ENCODE peak calls at places on chromosomes 7 and 10, in five cellular contexts. U is SJSA1, O is spleen, T is ovary, B is lower lobe of right lung. F is an unnamed sample.

GRCh38 chr7:149670288-149670687 is 103.1 kb downstream of the ZNF467 start:
- DNase-seq in B (no peak), U (no peak), O (no peak), T (no peak), F (no peak)

GRCh38 chr10:69742928-69743602 is 58.6 kb upstream of the COL13A1 start:
- DNase-seq in O (no peak), T (no peak), B (no peak), U (peak; percentile 44), F (no peak)

GRCh38 chr10:59234814-59235429 is 58.5 kb downstream of the PHYHIPL start:
- DNase-seq in U (peak; percentile 15), T (no peak), O (no peak), B (no peak), F (no peak)

GRCh38 chr7:77383333-77383740 is 32.8 kb downstream of the GSAP start:
- DNase-seq in B (no peak), T (no peak), O (no peak), U (peak; percentile 6), F (no peak)

GRCh38 chr10:132498562-132499366 is 38.8 kb upstream of the INPP5A start:
- DNase-seq in U (no peak), B (peak; percentile 33), T (no peak), O (peak; percentile 28), F (no peak)

GRCh38 chr10:22321156-22321711 is 335 bp downstream of the BMI1 start:
- DNase-seq in U (peak; percentile 81), T (peak; percentile 80), B (peak; percentile 80), O (peak; percentile 92), F (peak; percentile 56)

GRCh38 chr10:964321-964987 is 23.8 kb upstream of the GTPBP4 start:
- DNase-seq in U (no peak), O (no peak), T (no peak), B (no peak), F (no peak)

GRCh38 chr10:55263327-55263726 is 462.3 kb upstream of the PCDH15 start:
- DNase-seq in O (no peak), T (no peak), B (no peak), U (no peak), F (no peak)

GRCh38 chr7:158587425-158588084 is at the start of gene PTPRN2:
- DNase-seq in B (peak; percentile 66), T (peak; percentile 82), U (no peak), O (peak; percentile 77), F (peak; percentile 57)

GRCh38 chr10:48926764-48927163 is 12.9 kb downstream of the LRRC18 start:
- DNase-seq in B (no peak), U (no peak), O (no peak), T (no peak), F (no peak)

GRCh38 chr10:7383442-7383841 is 27.4 kb downstream of the SFMBT2 start:
- DNase-seq in U (no peak), T (no peak), B (no peak), O (no peak), F (no peak)

GRCh38 chr7:68544851-68545250 is 1053.4 kb upstream of the AUTS2 start:
- DNase-seq in U (no peak), O (no peak), T (no peak), B (no peak), F (no peak)

GRCh38 chr7:144437370-144438191 is 34.1 kb upstream of the NOBOX start:
- DNase-seq in O (no peak), T (peak; percentile 37), U (peak; percentile 18), B (no peak), F (no peak)

GRCh38 chr7:135160098-135160857 is 10.2 kb downstream of the CYREN start:
- DNase-seq in B (no peak), T (no peak), U (peak; percentile 44), O (no peak), F (no peak)

GRCh38 chr10:102731222-102731800 is 12.4 kb upstream of the WBP1L start:
- DNase-seq in T (no peak), O (no peak), B (no peak), U (no peak), F (no peak)

GRCh38 chr7:130874071-130874915 is 140.3 kb upstream of the KLF14 start:
- DNase-seq in O (no peak), U (no peak), B (no peak), T (no peak), F (no peak)

GRCh38 chr7:50475340-50475739 is 25.2 kb upstream of the FIGNL1 start:
- DNase-seq in O (no peak), T (no peak), B (no peak), U (no peak), F (no peak)

GRCh38 chr7:112505495-112505894 is 24.7 kb downstream of the LSMEM1 start:
- DNase-seq in B (no peak), O (no peak), U (no peak), T (no peak), F (no peak)

GRCh38 chr10:113646337-113647201 is 17.3 kb downstream of the NRAP start:
- DNase-seq in T (no peak), U (no peak), O (no peak), B (no peak), F (no peak)

GRCh38 chr10:132707776-132708171 is 78.2 kb downstream of the NKX6-2 start:
- DNase-seq in B (peak; percentile 43), O (peak; percentile 67), U (no peak), T (no peak), F (no peak)

GRCh38 chr7:28163955-28164354 is 16.6 kb downstream of the JAZF1 start:
- DNase-seq in B (no peak), T (no peak), O (no peak), U (no peak), F (no peak)

GRCh38 chr10:58107506-58107905 is 160.2 kb downstream of the IPMK start:
- DNase-seq in U (peak; percentile 39), T (no peak), O (no peak), B (no peak), F (no peak)

GRCh38 chr10:120833222-120833928 is 17.8 kb upstream of the WDR11 start:
- DNase-seq in B (no peak), O (no peak), T (no peak), U (no peak), F (no peak)

GRCh38 chr7:159013825-159014289 is 130.8 kb downstream of the VIPR2 start:
- DNase-seq in B (no peak), U (no peak), T (no peak), O (no peak), F (peak; percentile 65)

GRCh38 chr10:115706482-115707076 is 566.4 kb downstream of the GFRA1 start:
- DNase-seq in T (no peak), B (no peak), O (no peak), U (peak; percentile 34), F (no peak)

GRCh38 chr7:42624471-42624870 is 287.4 kb downstream of the C7orf25 start:
- DNase-seq in O (no peak), U (no peak), B (no peak), T (no peak), F (no peak)

GRCh38 chr7:6164491-6164890 is 107.9 kb downstream of the CYTH3 start:
- DNase-seq in B (no peak), U (no peak), T (no peak), O (no peak), F (no peak)

GRCh38 chr7:30032310-30033125 is 4.3 kb downstream of the PLEKHA8 start:
- DNase-seq in U (no peak), T (peak; percentile 26), B (no peak), O (no peak), F (no peak)

GRCh38 chr7:10706875-10707493 is 266.7 kb upstream of the PHF14 start:
- DNase-seq in O (no peak), B (no peak), T (no peak), U (no peak), F (no peak)

GRCh38 chr7:101273126-101273525 is 28.2 kb upstream of the FIS1 start:
- DNase-seq in B (no peak), O (no peak), T (no peak), U (no peak), F (no peak)

GRCh38 chr7:101265622-101266516 is 21.0 kb upstream of the FIS1 start:
- DNase-seq in B (no peak), U (no peak), T (no peak), O (no peak), F (no peak)

GRCh38 chr7:101271021-101271420 is 26.1 kb upstream of the FIS1 start:
- DNase-seq in B (no peak), U (no peak), O (no peak), T (no peak), F (no peak)

GRCh38 chr7:101269664-101270063 is 24.8 kb upstream of the FIS1 start:
- DNase-seq in B (no peak), U (no peak), O (no peak), T (no peak), F (no peak)
- H3K4me1 ChIP-seq in B (no peaks in the 10 kb centered on the region), U (no peaks in the 10 kb centered on the region), O (no peaks in the 10 kb centered on the region), T (no peaks in the 10 kb centered on the region), F (no peaks in the 10 kb centered on the region)

DNA sequence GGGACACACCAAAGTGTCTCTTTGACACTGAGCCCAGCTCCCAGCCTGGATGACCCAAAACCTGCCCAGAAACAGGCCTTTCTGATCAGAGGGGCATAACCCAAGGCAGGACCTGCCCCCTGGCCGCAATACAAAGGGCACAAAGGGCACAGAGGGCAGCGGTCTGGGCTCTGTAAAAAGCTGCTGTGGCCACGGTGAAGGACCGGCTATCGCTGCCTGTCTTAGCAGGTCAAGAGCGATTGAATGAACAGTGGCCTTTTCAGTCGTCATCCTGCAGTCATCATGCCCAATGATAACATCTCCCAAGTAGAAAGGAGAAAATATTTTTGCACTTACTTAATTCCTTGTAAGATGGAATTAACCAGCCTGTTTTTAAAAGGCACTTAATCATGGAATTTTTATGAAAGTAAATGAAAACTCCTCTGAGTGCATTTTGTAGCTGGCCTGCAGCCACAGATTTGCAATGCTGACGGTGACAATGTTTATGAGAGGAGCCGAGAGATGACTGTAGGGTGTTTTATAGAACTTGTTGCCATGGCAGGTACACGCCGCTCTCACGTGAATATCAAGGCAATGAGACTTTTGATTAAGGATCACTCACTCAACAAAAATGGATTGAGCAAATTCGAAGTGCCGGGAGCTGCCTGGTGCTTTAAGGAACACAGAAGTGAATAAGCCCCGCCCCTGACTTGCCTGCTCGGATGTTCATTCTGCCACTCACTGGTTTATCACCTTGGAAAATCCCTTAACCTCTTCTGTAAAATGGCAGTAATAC is 47.3 kb upstream of the BHLHA15 start:
- DNase-seq in B (no peak), T (no peak), U (no peak), O (no peak), F (no peak)
- H3K4me3 ChIP-seq in B (no peak overlapping the region), T (no peak overlapping the region), U (no peak overlapping the region), O (no peak overlapping the region), F (no peak overlapping the region)

DNA sequence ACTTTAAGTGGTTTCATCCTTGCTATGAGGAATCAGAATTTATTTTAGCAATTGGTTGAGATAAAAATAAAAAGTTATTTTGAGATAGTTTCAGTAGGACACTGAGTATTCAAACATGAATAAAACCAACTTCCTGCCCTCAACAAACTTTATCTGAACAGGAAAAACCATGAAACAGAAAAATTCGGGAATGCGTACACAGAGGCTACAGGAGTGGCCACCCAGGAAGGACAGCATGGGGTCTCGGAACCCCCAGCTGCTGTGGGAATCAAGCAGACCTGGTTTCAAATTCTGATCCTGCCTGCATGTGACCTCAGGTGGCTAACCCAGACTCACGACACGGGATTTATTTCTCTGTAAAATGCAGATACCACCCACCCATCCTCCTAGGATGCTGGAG is 49.0 kb upstream of the GRID1 start:
- DNase-seq in B (no peak), U (no peak), O (no peak), T (no peak), F (no peak)
- H3K27ac ChIP-seq in B (no peak overlapping the region), U (no peak overlapping the region), O (no peak overlapping the region), T (no peak overlapping the region), F (peak overlapping the region; percentile 16)

DNA sequence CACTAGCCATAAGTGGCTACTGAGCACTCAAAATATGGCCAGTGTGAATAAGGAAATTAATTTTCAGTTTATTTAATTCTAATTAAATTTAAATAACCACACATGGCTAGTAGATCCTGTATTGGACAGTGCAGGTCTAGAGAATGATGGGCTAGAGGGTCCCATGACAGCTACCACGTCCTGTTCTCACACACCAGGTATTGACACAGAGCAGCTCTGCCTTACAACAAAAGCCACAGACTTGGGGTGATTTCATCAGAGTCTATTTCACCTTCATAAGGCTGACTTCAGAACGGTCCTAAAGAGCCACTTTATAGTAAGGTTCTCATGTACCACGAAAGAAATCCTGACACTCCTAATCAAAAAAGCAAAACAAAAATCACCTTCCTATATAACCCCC is 111.3 kb downstream of the UBE2H start:
- DNase-seq in U (no peak), O (no peak), T (no peak), B (no peak), F (no peak)
- H3K4me1 ChIP-seq in U (peaks cover 40% of the 10 kb centered on the region), O (peaks cover 70% of the 10 kb centered on the region), T (peaks cover 12% of the 10 kb centered on the region), B (peaks cover 36% of the 10 kb centered on the region), F (peaks cover 17% of the 10 kb centered on the region)